ENCODE peak calls at places on chromosomes 1 and 21, in five cellular contexts. E, Z, P, T and Y are unnamed samples.

GRCh38 chr1:98429851-98430496 is 231.5 kb upstream of the SNX7 start:
- DNase-seq in Z (peak; percentile 47), T (peak; percentile 69), E (no peak), P (no peak), Y (no peak)

GRCh38 chr1:25031966-25032667 is 102.0 kb upstream of the RUNX3 start:
- DNase-seq in E (no peak), P (no peak), T (peak; percentile 46), Z (peak; percentile 58), Y (peak; percentile 72)

GRCh38 chr1:37514350-37515184 is at the start of gene MEAF6:
- DNase-seq in Z (peak; percentile 85), T (peak; percentile 88), E (peak; percentile 32), P (peak; percentile 95), Y (peak; percentile 33)

GRCh38 chr21:15015622-15016471 is 49.0 kb downstream of the NRIP1 start:
- DNase-seq in Z (no peak), P (no peak), E (peak; percentile 29), T (peak; percentile 62), Y (no peak)

GRCh38 chr1:59123081-59123675 is 173.7 kb upstream of the FGGY start:
- DNase-seq in P (no peak), T (no peak), Z (no peak), E (no peak), Y (no peak)

GRCh38 chr21:37534431-37534830 is 167.9 kb downstream of the DYRK1A start:
- DNase-seq in T (no peak), Z (no peak), E (no peak), P (no peak), Y (no peak)

GRCh38 chr1:62962794-62963776 is 179.2 kb downstream of the ATG4C start:
- DNase-seq in T (peak; percentile 87), E (no peak), Z (peak; percentile 27), P (peak; percentile 40), Y (no peak)

GRCh38 chr1:113391643-113392271 is 1.4 kb downstream of the MAGI3 start:
- DNase-seq in Z (peak; percentile 53), P (no peak), E (no peak), T (no peak), Y (no peak)

GRCh38 chr1:21541835-21542234 is 32.6 kb downstream of the ALPL start:
- DNase-seq in P (no peak), Z (no peak), T (no peak), E (no peak), Y (no peak)

GRCh38 chr1:177170756-177171535 is at the start of gene BRINP2:
- DNase-seq in Z (peak; percentile 50), E (peak; percentile 19), P (no peak), T (peak; percentile 80), Y (no peak)

GRCh38 chr1:202047977-202048376 is 37.6 kb downstream of the ELF3 start:
- DNase-seq in Z (peak; percentile 42), P (no peak), T (no peak), E (no peak), Y (no peak)

GRCh38 chr1:156865865-156866678 is 5.4 kb downstream of the NTRK1 start:
- DNase-seq in Z (no peak), P (peak; percentile 72), E (no peak), T (no peak), Y (no peak)

GRCh38 chr1:239426821-239427495 is 40.6 kb downstream of the CHRM3 start:
- DNase-seq in Z (no peak), P (no peak), E (no peak), T (no peak), Y (no peak)

GRCh38 chr1:210647406-210648333 is 319.0 kb downstream of the HHAT start:
- DNase-seq in P (no peak), Z (no peak), T (peak; percentile 37), E (peak; percentile 25), Y (peak; percentile 52)

GRCh38 chr1:89254658-89255287 is 17.9 kb downstream of the GBP5 start:
- DNase-seq in Z (no peak), E (no peak), P (no peak), T (peak; percentile 75), Y (no peak)

GRCh38 chr1:119253366-119253765 is 112.9 kb upstream of the WARS2 start:
- DNase-seq in T (no peak), Z (no peak), P (no peak), E (no peak), Y (no peak)

GRCh38 chr1:213138892-213139291 is 87.9 kb downstream of the RPS6KC1 start:
- DNase-seq in Z (no peak), P (no peak), T (no peak), E (no peak), Y (no peak)

GRCh38 chr1:115252585-115252984 is 85.5 kb downstream of the NGF start:
- DNase-seq in T (peak; percentile 69), Z (no peak), E (no peak), P (no peak), Y (no peak)

GRCh38 chr1:206734499-206735142 is 36.0 kb upstream of the IL19 start:
- DNase-seq in Z (peak; percentile 42), P (peak; percentile 76), T (peak; percentile 45), E (no peak), Y (no peak)

GRCh38 chr1:244952280-244952933 is 88.1 kb upstream of the HNRNPU start:
- DNase-seq in T (no peak), E (no peak), P (no peak), Z (no peak), Y (no peak)

GRCh38 chr1:150696590-150696989 is 364 bp downstream of the GOLPH3L start:
- DNase-seq in T (peak; percentile 22), E (no peak), P (no peak), Z (no peak), Y (no peak)
- H3K4me3 ChIP-seq in T (peak overlapping the region; percentile 67), E (peak overlapping the region; percentile 81), P (peak overlapping the region; percentile 55), Z (peak overlapping the region; percentile 2), Y (peak overlapping the region; percentile 98)

GRCh38 chr21:33122507-33122906 is 52.6 kb downstream of the OLIG1 start:
- DNase-seq in E (no peak), P (no peak), T (no peak), Z (no peak), Y (no peak)

GRCh38 chr21:33124879-33125278 is 54.9 kb downstream of the OLIG1 start:
- DNase-seq in E (no peak), P (no peak), Z (no peak), T (no peak), Y (no peak)

GRCh38 chr21:33123396-33124120 is 53.6 kb downstream of the OLIG1 start:
- DNase-seq in E (no peak), P (no peak), T (no peak), Z (no peak), Y (no peak)

GRCh38 chr21:33125981-33126380 is 56.0 kb downstream of the OLIG1 start:
- DNase-seq in T (no peak), P (no peak), E (no peak), Z (no peak), Y (no peak)

GRCh38 chr21:33121715-33122475 is 52.0 kb downstream of the OLIG1 start:
- DNase-seq in E (no peak), P (peak; percentile 95), T (peak; percentile 53), Z (no peak), Y (no peak)
- H3K4me3 ChIP-seq in E (no peak overlapping the region), P (no peak overlapping the region), T (no peak overlapping the region), Z (no peak overlapping the region), Y (no peak overlapping the region)

GRCh38 chr1:1605034-1605591 is 5.2 kb upstream of the FNDC10 start:
- DNase-seq in P (no peak), Z (peak; percentile 8), T (peak; percentile 45), E (no peak), Y (no peak)
- H3K4me3 ChIP-seq in P (no peak overlapping the region), Z (no peak overlapping the region), T (no peak overlapping the region), E (no peak overlapping the region), Y (no peak overlapping the region)

GRCh38 chr1:109541102-109541501 is 1.4 kb downstream of the GPR61 start:
- DNase-seq in P (no peak), Z (no peak), E (no peak), T (no peak), Y (no peak)
- H3K4me3 ChIP-seq in P (no peak overlapping the region), Z (no peak overlapping the region), E (no peak overlapping the region), T (no peak overlapping the region), Y (no peak overlapping the region)

DNA sequence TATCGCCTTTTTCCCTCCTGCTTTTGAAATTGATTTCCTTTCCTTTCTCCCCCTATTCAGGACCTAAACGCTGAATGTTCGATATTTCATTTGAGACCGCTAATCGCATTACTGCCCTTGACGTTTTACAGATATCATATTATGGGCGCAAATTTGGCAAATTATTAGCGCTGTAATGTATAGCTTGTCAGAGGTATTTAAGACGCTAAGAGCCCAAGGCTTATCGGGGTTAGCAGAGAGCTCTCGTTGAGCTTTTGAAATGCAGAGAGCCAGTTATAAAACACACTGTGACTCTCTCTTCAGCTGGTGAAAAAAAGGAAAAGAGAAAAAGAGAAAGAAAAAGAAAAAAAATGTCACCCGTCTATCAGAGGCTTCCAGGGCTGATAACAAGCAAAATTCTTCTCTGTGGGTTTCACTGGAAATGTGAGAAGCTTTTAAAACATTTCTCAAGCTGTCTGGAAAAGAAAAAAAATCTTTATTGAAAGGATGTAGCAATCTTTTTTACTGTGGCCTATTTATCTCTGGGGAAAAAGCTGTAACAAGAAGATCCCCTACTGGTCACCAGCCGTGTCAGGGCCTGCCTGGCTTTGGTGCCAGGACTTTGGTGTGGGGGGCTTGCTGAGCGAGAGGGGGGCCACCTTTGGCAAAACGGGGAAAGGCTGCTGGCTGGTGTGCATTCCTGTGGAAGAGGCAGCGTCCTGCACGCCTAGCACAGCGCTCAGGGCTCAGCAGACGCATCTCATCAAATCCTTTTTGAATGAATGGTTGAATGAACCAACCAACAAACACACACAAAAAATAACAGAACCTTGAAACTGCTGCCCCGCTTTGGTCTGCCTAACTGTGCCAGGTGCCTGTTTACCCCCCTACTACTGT is 119.8 kb downstream of the RNF220 start:
- DNase-seq in P (no peak), E (no peak), T (no peak), Z (no peak), Y (no peak)
- H3K4me3 ChIP-seq in P (peak overlapping the region; percentile 1), E (no peak overlapping the region), T (no peak overlapping the region), Z (no peak overlapping the region), Y (no peak overlapping the region)

DNA sequence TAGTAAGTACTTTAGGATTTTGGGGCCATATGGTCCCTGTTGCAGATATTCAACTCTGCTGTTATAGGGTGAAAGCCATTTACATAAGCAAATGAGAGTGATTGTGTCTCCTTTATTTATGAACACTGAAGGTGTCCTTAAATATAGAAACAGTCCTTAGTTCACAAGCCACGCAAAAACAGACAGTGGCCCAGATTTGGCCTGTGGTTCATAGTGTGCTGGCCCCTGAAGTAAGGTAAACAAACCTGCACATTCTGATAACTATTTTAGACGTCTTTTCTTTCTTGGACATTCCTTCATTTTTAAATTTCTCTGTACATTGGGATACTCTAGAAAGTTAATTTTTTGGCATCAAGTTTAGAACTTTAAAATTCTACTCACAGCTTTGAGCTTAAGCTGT is 23.5 kb downstream of the RAP1A start:
- DNase-seq in P (no peak), E (no peak), Z (no peak), T (no peak), Y (no peak)
- H3K4me3 ChIP-seq in P (no peak overlapping the region), E (no peak overlapping the region), Z (no peak overlapping the region), T (no peak overlapping the region), Y (no peak overlapping the region)

DNA sequence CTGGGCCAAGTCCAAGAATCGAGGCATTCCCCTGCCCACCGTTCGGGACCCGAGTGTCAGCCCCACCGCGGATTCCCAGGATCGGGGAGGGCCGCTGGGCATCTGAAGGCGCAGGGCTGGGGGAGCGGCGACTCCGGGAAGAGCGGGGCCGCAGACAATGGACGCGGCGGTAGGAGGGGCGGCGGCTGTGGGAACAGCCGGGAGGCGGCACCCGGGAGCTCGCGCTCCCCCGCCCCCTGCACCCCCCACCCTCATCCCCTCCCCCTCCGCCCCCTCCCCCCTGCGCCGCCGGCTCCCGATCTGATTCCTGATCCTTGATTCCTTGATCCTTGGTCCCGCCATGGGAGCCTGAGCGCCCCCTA is at the start of gene VANGL2:
- DNase-seq in T (peak; percentile 78), Z (peak; percentile 86), P (peak; percentile 95), E (no peak), Y (no peak)
- H3K4me3 ChIP-seq in T (peak within 1 kb of the TSS; percentile 96), Z (peak within 1 kb of the TSS; percentile 97), P (peak within 1 kb of the TSS; percentile 59), E (peak within 1 kb of the TSS; percentile 48), Y (peak within 1 kb of the TSS; percentile 76)

GRCh38 chr1:174068000-174068399 is 45.8 kb upstream of the RC3H1 start:
- DNase-seq in P (no peak), E (no peak), Z (no peak), T (no peak), Y (no peak)
- H3K4me3 ChIP-seq in P (no peak overlapping the region), E (no peak overlapping the region), Z (no peak overlapping the region), T (no peak overlapping the region), Y (no peak overlapping the region)